ENCODE peak calls at places on chromosomes 12 and 14, in four cellular contexts. A is GM12878, Q is K562, I is HepG2. X is an unnamed sample.

GRCh38 chr14:31990959-31991541 is 86.1 kb upstream of the ARHGAP5 start:
- DNase-seq in I (peak), Q (no peak), A (no peak), X (no peak)

GRCh38 chr14:21044106-21044618 is 2.0 kb downstream of the RNASE7 start:
- DNase-seq in Q (peak), A (no peak), I (peak), X (no peak)

GRCh38 chr12:77940011-77940423 is 109.3 kb downstream of the NAV3 start:
- DNase-seq in Q (no peak), A (no peak), I (no peak), X (peak)

GRCh38 chr12:28631831-28632230 is 441.6 kb downstream of the CCDC91 start:
- DNase-seq in I (no peak), A (no peak), Q (no peak), X (no peak)

GRCh38 chr14:81453166-81453766 is 53.1 kb upstream of the STON2 start:
- DNase-seq in Q (peak), A (no peak), I (peak), X (peak)

GRCh38 chr12:116130431-116130830 is 147.1 kb downstream of the MED13L start:
- DNase-seq in I (no peak), A (no peak), Q (peak), X (no peak)

GRCh38 chr14:104119700-104120251 is 18.6 kb upstream of the KIF26A start:
- DNase-seq in I (no peak), Q (no peak), A (no peak), X (no peak)

GRCh38 chr14:104221636-104222375 is 83.4 kb downstream of the KIF26A start:
- DNase-seq in I (no peak), A (no peak), Q (no peak), X (no peak)

GRCh38 chr12:129614221-129614885 is 289.5 kb downstream of the TMEM132D start:
- DNase-seq in Q (no peak), I (no peak), A (no peak), X (no peak)

GRCh38 chr12:65419284-65420072 is 141.0 kb downstream of the MSRB3 start:
- DNase-seq in I (no peak), A (no peak), Q (peak), X (no peak)

GRCh38 chr14:29548948-29549370 is 378.7 kb downstream of the PRKD1 start:
- DNase-seq in A (peak), I (peak), Q (peak), X (peak)

GRCh38 chr14:77203611-77204456 is 22.2 kb downstream of the TMEM63C start:
- DNase-seq in I (no peak), A (no peak), Q (no peak), X (no peak)

GRCh38 chr12:14769462-14769836 is 33.8 kb downstream of the WBP11 start:
- DNase-seq in I (peak), A (no peak), Q (no peak), X (peak)

GRCh38 chr12:132170094-132170636 is 25.9 kb downstream of the NOC4L start:
- DNase-seq in I (no peak), Q (no peak), A (no peak), X (no peak)

GRCh38 chr12:28424965-28425364 is 234.7 kb downstream of the CCDC91 start:
- DNase-seq in A (no peak), I (peak), Q (peak), X (no peak)

GRCh38 chr14:74290415-74290814 is 12.3 kb downstream of the ABCD4 start:
- DNase-seq in A (no peak), I (no peak), Q (peak), X (peak)

GRCh38 chr14:51369814-51370213 is 129.8 kb downstream of the TMX1 start:
- DNase-seq in Q (peak), I (no peak), A (no peak), X (peak)

GRCh38 chr14:100118377-100119011 is 41.0 kb downstream of the DEGS2 start:
- DNase-seq in Q (no peak), A (no peak), I (no peak), X (no peak)

GRCh38 chr14:70567791-70568190 is 32.7 kb downstream of the MED6 start:
- DNase-seq in Q (peak), A (no peak), I (peak), X (peak)

GRCh38 chr12:98579347-98579746 is 14.1 kb upstream of the SLC25A3 start:
- DNase-seq in Q (no peak), A (no peak), I (no peak), X (no peak)

GRCh38 chr14:51595831-51596472 is 55.8 kb upstream of the FRMD6 start:
- DNase-seq in I (no peak), A (no peak), Q (no peak), X (no peak)

GRCh38 chr14:86057018-86057667 is 527.2 kb downstream of the FLRT2 start:
- DNase-seq in A (no peak), Q (no peak), I (peak), X (no peak)

GRCh38 chr14:59159169-59159568 is 29.3 kb upstream of the DAAM1 start:
- DNase-seq in Q (no peak), I (no peak), A (no peak), X (no peak)

GRCh38 chr14:94671870-94672444 is 59.8 kb downstream of the SERPINA3 start:
- DNase-seq in I (peak), Q (no peak), A (no peak), X (no peak)

GRCh38 chr14:50599700-50600444 is 39.9 kb downstream of the ATL1 start:
- DNase-seq in A (no peak), I (peak), Q (peak), X (peak)

GRCh38 chr14:99241314-99242035 is 30.5 kb downstream of the BCL11B start:
- DNase-seq in Q (no peak), I (no peak), A (no peak), X (no peak)

GRCh38 chr14:71574976-71575375 is 357.3 kb upstream of the RGS6 start:
- DNase-seq in A (no peak), Q (no peak), I (no peak), X (peak)

GRCh38 chr12:46650688-46651087 is 175.1 kb downstream of the SLC38A4 start:
- DNase-seq in Q (no peak), A (no peak), I (no peak), X (no peak)

GRCh38 chr14:94886931-94887330 is 117.0 kb upstream of the GSC start:
- DNase-seq in Q (no peak), I (no peak), A (no peak), X (no peak)

GRCh38 chr12:96578526-96579125 is 89.2 kb downstream of the CFAP54 start:
- DNase-seq in Q (peak), A (peak), I (peak), X (peak)

GRCh38 chr14:36981832-36982528 is 190.4 kb downstream of the SLC25A21 start:
- DNase-seq in I (no peak), A (no peak), Q (no peak), X (peak)

GRCh38 chr14:73713206-73713803 is 879 bp downstream of the PNMA1 start:
- DNase-seq in Q (no peak), A (no peak), I (no peak), X (no peak)

GRCh38 chr14:60250318-60251035 is 1.5 kb downstream of the PPM1A start:
- DNase-seq in A (no peak), I (peak), Q (peak), X (no peak)

GRCh38 chr14:99672506-99673327 is 11.4 kb upstream of the CYP46A1 start:
- DNase-seq in Q (peak), A (no peak), I (no peak), X (no peak)

GRCh38 chr14:67622675-67623074 is 3.0 kb downstream of the ARG2 start:
- DNase-seq in I (peak), Q (peak), A (no peak), X (peak)

GRCh38 chr14:96042218-96042930 is 3.2 kb downstream of the C14orf132 start:
- DNase-seq in A (no peak), Q (no peak), I (no peak), X (no peak)

GRCh38 chr12:56234746-56235436 is 5.0 kb downstream of the SLC39A5 start:
- DNase-seq in I (no peak), A (no peak), Q (no peak), X (no peak)

DNA sequence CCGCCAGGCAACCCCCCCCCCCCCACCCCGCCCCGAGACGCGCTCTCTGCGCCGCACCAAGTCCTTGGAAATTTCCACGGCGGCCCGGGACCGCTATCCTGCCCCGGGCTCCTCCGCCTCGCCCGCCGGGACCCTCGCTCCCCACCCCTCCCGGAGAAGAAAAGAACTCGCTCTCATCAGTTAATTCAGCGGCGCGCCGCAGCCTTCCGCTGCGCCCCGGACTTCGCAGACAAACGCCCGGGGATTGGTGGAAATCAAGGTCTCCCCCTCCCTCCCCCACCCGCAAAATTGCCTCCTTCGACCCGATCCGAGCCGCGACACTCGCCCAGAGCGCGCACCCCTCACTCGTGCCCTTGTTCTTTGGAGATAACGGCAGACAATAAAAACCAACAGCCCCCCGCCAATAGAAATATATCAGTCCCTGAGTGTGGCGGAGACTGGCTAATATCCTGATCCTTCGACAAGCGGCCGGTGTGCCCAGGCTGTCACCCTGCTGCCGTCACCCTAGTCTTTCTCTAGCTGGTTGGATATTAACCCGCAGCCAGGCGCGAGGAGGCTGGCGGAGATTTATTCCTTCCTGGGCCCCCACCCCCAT is at the start of gene ST8SIA1:
- DNase-seq in A (no peak), Q (no peak), I (peak), X (peak)
- H3K27ac ChIP-seq in A (no peak), Q (no peak), I (no peak), X (peak)

GRCh38 chr14:97878206-97878605 is 1081.0 kb downstream of the VRK1 start:
- DNase-seq in Q (no peak), A (no peak), I (no peak), X (no peak)

GRCh38 chr14:97874394-97874793 is 1077.2 kb downstream of the VRK1 start:
- DNase-seq in I (no peak), Q (no peak), A (no peak), X (no peak)

GRCh38 chr14:97873291-97873690 is 1076.1 kb downstream of the VRK1 start:
- DNase-seq in A (no peak), I (no peak), Q (no peak), X (no peak)

DNA sequence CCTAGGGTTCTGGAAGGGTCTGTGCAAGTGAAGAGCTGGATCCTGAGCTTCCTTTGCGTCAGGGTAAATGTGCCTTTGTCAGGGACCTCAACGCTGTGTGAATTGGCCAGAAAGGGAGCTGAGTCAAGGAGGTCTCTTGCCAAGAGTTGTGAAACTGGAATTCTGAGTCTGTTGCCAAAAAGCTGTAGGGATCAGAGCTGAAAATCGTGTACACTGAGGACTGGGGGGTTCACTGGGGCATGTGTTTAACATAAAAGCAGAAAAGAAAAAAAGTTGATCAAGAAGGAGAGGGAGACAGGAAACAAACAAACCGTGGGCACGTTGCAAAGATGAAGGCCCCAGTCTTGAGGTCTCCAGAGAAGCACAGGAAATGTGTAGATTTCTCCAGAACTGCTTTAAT is 1081.5 kb downstream of the VRK1 start:
- DNase-seq in A (no peak), I (no peak), Q (no peak), X (no peak)
- TF ChIP-seq ESRRA in A (no peak), I (no peak), Q (no peak), X (no peak)

GRCh38 chr14:23118506-23119361 is at the start of gene CEBPE:
- DNase-seq in I (no peak), A (no peak), Q (no peak), X (no peak)
- H3K27ac ChIP-seq in I (no peak), A (no peak), Q (no peak), X (no peak)

GRCh38 chr12:101826766-101827368 is 3.9 kb downstream of the GNPTAB start:
- DNase-seq in A (no peak), Q (peak), I (no peak), X (no peak)
- TF ChIP-seq ESRRA in A (no peak), Q (no peak), I (no peak), X (no peak)

GRCh38 chr12:103808239-103808880 is 32.7 kb downstream of the NT5DC3 start:
- DNase-seq in Q (no peak), A (no peak), I (no peak), X (no peak)

GRCh38 chr12:103807561-103808238 is 33.3 kb downstream of the NT5DC3 start:
- DNase-seq in A (no peak), I (no peak), Q (peak), X (no peak)

GRCh38 chr12:103803847-103804246 is 37.2 kb downstream of the NT5DC3 start:
- DNase-seq in I (no peak), Q (no peak), A (no peak), X (no peak)

GRCh38 chr12:103806807-103807206 is 34.2 kb downstream of the NT5DC3 start:
- DNase-seq in Q (peak), I (no peak), A (no peak), X (no peak)

GRCh38 chr12:103805961-103806360 is 35.1 kb downstream of the NT5DC3 start:
- DNase-seq in Q (no peak), I (no peak), A (no peak), X (no peak)
- H3K27ac ChIP-seq in Q (peak), I (no peak), A (no peak), X (peak)

GRCh38 chr14:38578278-38578681 is 322.4 kb upstream of the CLEC14A start:
- DNase-seq in Q (no peak), I (no peak), A (no peak), X (no peak)
- TF ChIP-seq ESRRA in Q (no peak), I (no peak), A (no peak), X (no peak)

GRCh38 chr14:68937790-68938514 is 41.1 kb downstream of the ACTN1 start:
- DNase-seq in I (no peak), Q (peak), A (no peak), X (no peak)
- H3K27ac ChIP-seq in I (peak), Q (no peak), A (no peak), X (peak)

X was measured in A549.